ENCODE peak calls at places on chromosomes 2 and 18, in four cellular contexts. One of them, this sample, is unnamed.

GRCh38 chr2:42979416-42979869 is 187.1 kb upstream of the HAAO start:
- DNase-seq in K562: no peak
- DNase-seq in GM12878: no peak
- DNase-seq in H1: no peak
- DNase-seq in this sample: no peak

GRCh38 chr18:66599190-66599589 is 4.7 kb downstream of the CDH19 start:
- DNase-seq in K562: no peak
- DNase-seq in GM12878: no peak
- DNase-seq in H1: no peak
- DNase-seq in this sample: no peak

GRCh38 chr18:48358868-48359267 is 50.3 kb downstream of the ZBTB7C start:
- DNase-seq in K562: no peak
- DNase-seq in GM12878: no peak
- DNase-seq in H1: no peak
- DNase-seq in this sample: no peak

GRCh38 chr2:225766431-225766830 is 366.9 kb downstream of the NYAP2 start:
- DNase-seq in K562: no peak
- DNase-seq in GM12878: no peak
- DNase-seq in H1: no peak
- DNase-seq in this sample: peak

GRCh38 chr2:10720306-10720705 is 1.1 kb upstream of the ATP6V1C2 start:
- DNase-seq in K562: no peak
- DNase-seq in GM12878: no peak
- DNase-seq in H1: no peak
- DNase-seq in this sample: no peak

GRCh38 chr2:189698020-189698887 is 23.8 kb downstream of the ANKAR start:
- DNase-seq in K562: peak
- DNase-seq in GM12878: no peak
- DNase-seq in H1: peak
- DNase-seq in this sample: peak

GRCh38 chr2:200509608-200510433 is at the start of gene KCTD18:
- DNase-seq in K562: peak
- DNase-seq in GM12878: peak
- DNase-seq in H1: peak
- DNase-seq in this sample: peak

GRCh38 chr18:80154293-80154692 is 45.2 kb downstream of the ADNP2 start:
- DNase-seq in K562: peak
- DNase-seq in GM12878: peak
- DNase-seq in H1: no peak
- DNase-seq in this sample: peak

GRCh38 chr2:96251721-96252292 is 14.0 kb downstream of the TMEM127 start:
- DNase-seq in K562: no peak
- DNase-seq in GM12878: no peak
- DNase-seq in H1: no peak
- DNase-seq in this sample: peak

GRCh38 chr18:57084331-57085298 is 62.3 kb upstream of the BOD1L2 start:
- DNase-seq in K562: no peak
- DNase-seq in GM12878: peak
- DNase-seq in H1: no peak
- DNase-seq in this sample: no peak

GRCh38 chr2:3461781-3462492 is 57.4 kb downstream of the ADI1 start:
- DNase-seq in K562: peak
- DNase-seq in GM12878: peak
- DNase-seq in H1: no peak
- DNase-seq in this sample: peak

GRCh38 chr2:66568650-66569300 is 133.8 kb downstream of the MEIS1 start:
- DNase-seq in K562: no peak
- DNase-seq in GM12878: no peak
- DNase-seq in H1: no peak
- DNase-seq in this sample: no peak

GRCh38 chr2:177165103-177165583 is 47.5 kb upstream of the HNRNPA3 start:
- DNase-seq in K562: no peak
- DNase-seq in GM12878: peak
- DNase-seq in H1: no peak
- DNase-seq in this sample: peak

GRCh38 chr2:235807347-235807746 is 313.5 kb downstream of the AGAP1 start:
- DNase-seq in K562: no peak
- DNase-seq in GM12878: no peak
- DNase-seq in H1: peak
- DNase-seq in this sample: no peak

GRCh38 chr2:223260681-223261080 is 208.7 kb downstream of the KCNE4 start:
- DNase-seq in K562: no peak
- DNase-seq in GM12878: no peak
- DNase-seq in H1: no peak
- DNase-seq in this sample: peak

GRCh38 chr2:177599956-177600355 is 207.4 kb downstream of the AGPS start:
- DNase-seq in K562: no peak
- DNase-seq in GM12878: no peak
- DNase-seq in H1: no peak
- DNase-seq in this sample: no peak

GRCh38 chr2:109349555-109350430 is 220.8 kb downstream of the SH3RF3 start:
- DNase-seq in K562: no peak
- DNase-seq in GM12878: no peak
- DNase-seq in H1: no peak
- DNase-seq in this sample: no peak

GRCh38 chr2:96156011-96156820 is 11.0 kb upstream of the DUSP2 start:
- DNase-seq in K562: no peak
- DNase-seq in GM12878: no peak
- DNase-seq in H1: no peak
- DNase-seq in this sample: no peak

GRCh38 chr18:56148373-56148772 is 490.0 kb downstream of the TXNL1 start:
- DNase-seq in K562: no peak
- DNase-seq in GM12878: no peak
- DNase-seq in H1: no peak
- DNase-seq in this sample: peak

GRCh38 chr18:62183578-62184195 is 3.2 kb downstream of the PIGN start:
- DNase-seq in K562: peak
- DNase-seq in GM12878: no peak
- DNase-seq in H1: no peak
- DNase-seq in this sample: peak

GRCh38 chr2:9799011-9799596 is 44.2 kb upstream of the TAF1B start:
- DNase-seq in K562: no peak
- DNase-seq in GM12878: no peak
- DNase-seq in H1: no peak
- DNase-seq in this sample: no peak

GRCh38 chr2:20615466-20616241 is 35.2 kb downstream of the HS1BP3 start:
- DNase-seq in K562: no peak
- DNase-seq in GM12878: no peak
- DNase-seq in H1: no peak
- DNase-seq in this sample: no peak

GRCh38 chr2:219551863-219552381 is 8.1 kb downstream of the TMEM198 start:
- DNase-seq in K562: no peak
- DNase-seq in GM12878: no peak
- DNase-seq in H1: no peak
- DNase-seq in this sample: no peak

GRCh38 chr2:175838979-175839378 is 163.1 kb downstream of the LNPK start:
- DNase-seq in K562: no peak
- DNase-seq in GM12878: no peak
- DNase-seq in H1: no peak
- DNase-seq in this sample: no peak

GRCh38 chr2:219125225-219125885 is 35.3 kb downstream of the NHEJ1 start:
- DNase-seq in K562: peak
- DNase-seq in GM12878: no peak
- DNase-seq in H1: no peak
- DNase-seq in this sample: peak

GRCh38 chr2:220293966-220294365 is 666.5 kb downstream of the SLC4A3 start:
- DNase-seq in K562: no peak
- DNase-seq in GM12878: no peak
- DNase-seq in H1: no peak
- DNase-seq in this sample: no peak

GRCh38 chr18:67735506-67735905 is 219.0 kb upstream of the DSEL start:
- DNase-seq in K562: no peak
- DNase-seq in GM12878: no peak
- DNase-seq in H1: no peak
- DNase-seq in this sample: no peak

GRCh38 chr2:173589604-173590277 is 235.1 kb downstream of the CDCA7 start:
- DNase-seq in K562: no peak
- DNase-seq in GM12878: no peak
- DNase-seq in H1: no peak
- DNase-seq in this sample: peak

GRCh38 chr2:102144128-102144527 is 1.6 kb downstream of the IL1R1 start:
- DNase-seq in K562: no peak
- DNase-seq in GM12878: no peak
- DNase-seq in H1: no peak
- DNase-seq in this sample: no peak

GRCh38 chr2:95353055-95353575 is 49.4 kb upstream of the FAHD2A start:
- DNase-seq in K562: no peak
- DNase-seq in GM12878: no peak
- DNase-seq in H1: no peak
- DNase-seq in this sample: no peak

GRCh38 chr18:73626859-73627258 is 520.8 kb downstream of the FBXO15 start:
- DNase-seq in K562: no peak
- DNase-seq in GM12878: no peak
- DNase-seq in H1: no peak
- DNase-seq in this sample: no peak

GRCh38 chr2:26302846-26303245 is 43.1 kb upstream of the SELENOI start:
- DNase-seq in K562: no peak
- DNase-seq in GM12878: no peak
- DNase-seq in H1: no peak
- DNase-seq in this sample: no peak

GRCh38 chr18:46297621-46298020 is 193.4 kb downstream of the HAUS1 start:
- DNase-seq in K562: no peak
- DNase-seq in GM12878: no peak
- DNase-seq in H1: no peak
- DNase-seq in this sample: no peak

GRCh38 chr2:238505119-238505891 is 78.6 kb downstream of the ASB1 start:
- DNase-seq in K562: peak
- DNase-seq in GM12878: no peak
- DNase-seq in H1: no peak
- DNase-seq in this sample: peak

GRCh38 chr2:73006969-73007710 is 64.4 kb downstream of the SFXN5 start:
- DNase-seq in K562: no peak
- DNase-seq in GM12878: no peak
- DNase-seq in H1: no peak
- DNase-seq in this sample: peak

GRCh38 chr2:1605102-1605501 is 139.2 kb downstream of the PXDN start:
- DNase-seq in K562: no peak
- DNase-seq in GM12878: no peak
- DNase-seq in H1: no peak
- DNase-seq in this sample: peak

GRCh38 chr2:1602359-1603010 is 141.8 kb downstream of the PXDN start:
- DNase-seq in K562: no peak
- DNase-seq in GM12878: no peak
- DNase-seq in H1: no peak
- DNase-seq in this sample: no peak

GRCh38 chr2:1603059-1603458 is 141.3 kb downstream of the PXDN start:
- DNase-seq in K562: no peak
- DNase-seq in GM12878: no peak
- DNase-seq in H1: no peak
- DNase-seq in this sample: no peak

GRCh38 chr2:1601471-1602358 is 142.6 kb downstream of the PXDN start:
- DNase-seq in K562: no peak
- DNase-seq in GM12878: no peak
- DNase-seq in H1: no peak
- DNase-seq in this sample: no peak

GRCh38 chr2:1603521-1603920 is 140.8 kb downstream of the PXDN start:
- DNase-seq in K562: no peak
- DNase-seq in GM12878: no peak
- DNase-seq in H1: no peak
- DNase-seq in this sample: no peak
- TF ChIP-seq CHD1 in K562: no peak
- TF ChIP-seq CHD1 in GM12878: no peak
- TF ChIP-seq CHD1 in H1: no peak
- TF ChIP-seq CHD1 in this sample: no peak

DNA sequence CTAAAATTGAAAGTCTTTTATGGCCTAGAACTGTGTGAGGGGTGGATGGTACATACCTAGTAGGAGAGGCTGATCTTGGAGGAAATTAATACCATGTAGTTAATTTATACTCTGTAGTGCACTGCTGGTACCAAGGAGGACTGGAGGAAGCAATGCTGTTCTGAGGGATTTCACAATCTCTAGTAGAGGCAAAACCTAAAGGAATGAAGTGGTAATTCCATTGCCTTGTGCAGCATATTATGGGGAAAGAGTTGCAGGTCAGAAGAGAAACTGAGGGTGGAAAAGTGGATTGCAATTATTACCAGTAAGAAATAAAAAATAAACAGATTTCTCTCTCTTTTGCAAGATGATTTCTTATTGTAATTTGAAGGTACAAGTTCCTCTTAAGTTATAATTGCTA is 2.2 kb downstream of the ABI2 start:
- DNase-seq in K562: no peak
- DNase-seq in GM12878: no peak
- DNase-seq in H1: no peak
- DNase-seq in this sample: peak
- TF ChIP-seq CHD1 in K562: no peak
- TF ChIP-seq CHD1 in GM12878: no peak
- TF ChIP-seq CHD1 in H1: no peak
- TF ChIP-seq CHD1 in this sample: no peak

GRCh38 chr2:233051241-233052149 is 8.6 kb upstream of the INPP5D start:
- DNase-seq in K562: peak
- DNase-seq in GM12878: no peak
- DNase-seq in H1: peak
- DNase-seq in this sample: peak
- TF ChIP-seq CHD1 in K562: no peak
- TF ChIP-seq CHD1 in GM12878: no peak
- TF ChIP-seq CHD1 in H1: no peak
- TF ChIP-seq CHD1 in this sample: no peak

GRCh38 chr2:127321306-127321705 is 27.4 kb upstream of the ERCC3 start:
- DNase-seq in K562: no peak
- DNase-seq in GM12878: no peak
- DNase-seq in H1: no peak
- DNase-seq in this sample: peak

GRCh38 chr2:127330753-127331152 is 36.8 kb upstream of the ERCC3 start:
- DNase-seq in K562: no peak
- DNase-seq in GM12878: no peak
- DNase-seq in H1: no peak
- DNase-seq in this sample: no peak

GRCh38 chr2:127320586-127321275 is 26.8 kb upstream of the ERCC3 start:
- DNase-seq in K562: no peak
- DNase-seq in GM12878: no peak
- DNase-seq in H1: no peak
- DNase-seq in this sample: peak

GRCh38 chr2:127324635-127325034 is 30.7 kb upstream of the ERCC3 start:
- DNase-seq in K562: peak
- DNase-seq in GM12878: no peak
- DNase-seq in H1: no peak
- DNase-seq in this sample: peak

DNA sequence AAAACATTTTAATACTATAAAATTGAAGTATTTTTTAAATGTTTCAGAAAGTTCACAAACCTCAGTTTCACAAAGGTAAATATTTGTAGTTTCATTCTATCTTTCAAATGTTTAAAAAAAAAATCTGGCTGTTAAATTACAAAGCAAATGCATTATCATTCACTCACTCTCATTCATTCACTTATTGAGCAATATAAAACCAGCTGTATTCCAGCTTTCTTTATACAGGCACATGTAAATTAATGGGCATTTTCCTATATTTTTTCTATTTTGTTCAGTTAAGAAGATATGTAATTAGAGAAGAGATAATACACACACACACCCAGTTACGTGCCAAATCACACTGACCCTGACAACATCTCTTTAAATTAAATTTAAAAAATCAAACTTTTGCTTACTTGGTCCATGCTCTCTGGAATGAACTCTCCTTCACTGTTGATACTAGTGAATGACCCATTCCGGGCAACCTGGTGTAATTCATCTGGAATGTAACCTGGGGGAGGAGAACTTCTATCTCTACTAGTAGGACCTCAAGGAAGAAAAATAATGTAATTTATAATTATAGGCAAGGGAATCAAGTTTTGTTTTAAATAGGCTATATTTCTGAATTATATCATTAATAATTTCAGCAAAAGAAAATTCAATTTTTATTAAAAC is 32.5 kb upstream of the ERCC3 start:
- DNase-seq in K562: no peak
- DNase-seq in GM12878: no peak
- DNase-seq in H1: no peak
- DNase-seq in this sample: peak
- TF ChIP-seq CHD1 in K562: no peak
- TF ChIP-seq CHD1 in GM12878: no peak
- TF ChIP-seq CHD1 in H1: no peak
- TF ChIP-seq CHD1 in this sample: no peak

This sample was measured in IMR-90.